ENCODE peak calls at places on chromosomes 1 and 21, in five cellular contexts. H is ovary, Q is K562, R is AG09309, B is A549. N is an unnamed sample.

GRCh38 chr1:59422921-59423575 is 126.2 kb downstream of the FGGY start:
- DNase-seq in B (no peak), H (peak; percentile 26), Q (no peak), R (no peak), N (no peak)

GRCh38 chr1:3033795-3034100 is 12.5 kb downstream of the ACTRT2 start:
- DNase-seq in B (no peak), R (no peak), Q (no peak), H (no peak), N (no peak)

GRCh38 chr1:1627842-1628655 is 3.9 kb upstream of the MMP23B start:
- DNase-seq in R (no peak), H (no peak), Q (no peak), B (no peak), N (no peak)

GRCh38 chr1:107762751-107763390 is 202.1 kb downstream of the VAV3 start:
- DNase-seq in R (no peak), B (no peak), H (no peak), Q (no peak), N (no peak)

GRCh38 chr1:223423641-223424233 is 30.5 kb downstream of the CCDC185 start:
- DNase-seq in Q (no peak), R (peak; percentile 29), H (peak; percentile 17), B (no peak), N (no peak)

GRCh38 chr1:245688536-245689453 is 534.0 kb downstream of the KIF26B start:
- DNase-seq in Q (no peak), R (no peak), B (no peak), H (no peak), N (no peak)

GRCh38 chr1:25819496-25820246 is at the start of gene MTFR1L:
- DNase-seq in B (peak; percentile 86), R (no peak), Q (peak; percentile 99), H (peak; percentile 87), N (peak; percentile 31)

GRCh38 chr1:190479537-190479936 is 1.9 kb upstream of the BRINP3 start:
- DNase-seq in R (no peak), B (no peak), H (no peak), Q (no peak), N (no peak)

GRCh38 chr1:150410582-150411101 is 46.7 kb downstream of the RPRD2 start:
- DNase-seq in Q (no peak), R (peak; percentile 5), B (no peak), H (peak; percentile 20), N (no peak)

GRCh38 chr1:20212685-20213331 is 26.5 kb upstream of the PLA2G2C start:
- DNase-seq in B (peak; percentile 50), Q (peak; percentile 75), H (peak; percentile 57), R (no peak), N (no peak)

DNA sequence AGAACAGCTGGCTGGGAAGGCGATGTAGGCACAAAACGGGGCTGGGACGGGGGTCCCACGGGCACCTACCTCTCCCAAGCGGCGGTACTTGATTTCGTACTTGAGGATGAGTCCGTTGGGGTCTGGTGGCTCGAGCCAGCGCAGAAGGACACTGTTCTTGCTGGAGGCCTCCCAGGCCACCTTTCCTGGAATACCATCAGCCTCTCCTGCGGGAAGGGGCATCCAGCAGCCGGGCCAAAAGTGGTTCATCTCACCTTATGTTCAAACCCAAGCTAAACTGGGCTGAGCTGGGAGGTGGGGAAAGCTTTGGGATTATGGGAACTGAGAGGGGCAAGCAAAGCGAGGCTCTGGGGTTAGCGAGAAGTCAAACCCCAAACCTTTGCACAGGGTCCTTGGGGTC is 14.3 kb downstream of the INSRR start:
- DNase-seq in R (no peak), B (no peak), Q (no peak), H (no peak), N (no peak)
- H3K4me3 ChIP-seq in R (no peak overlapping the region), B (no peak overlapping the region), Q (no peak overlapping the region), H (no peak overlapping the region), N (no peak overlapping the region)

GRCh38 chr21:35043549-35043948 is 5.6 kb downstream of the RUNX1 start:
- DNase-seq in H (no peak), R (no peak), Q (no peak), B (no peak), N (no peak)
- H3K4me3 ChIP-seq in H (no peak overlapping the region), R (no peak overlapping the region), Q (no peak overlapping the region), B (no peak overlapping the region), N (no peak overlapping the region)

GRCh38 chr1:17795836-17796645 is 40.9 kb downstream of the ACTL8 start:
- DNase-seq in Q (no peak), R (no peak), H (no peak), B (no peak), N (no peak)
- H3K4me3 ChIP-seq in Q (no peak overlapping the region), R (no peak overlapping the region), H (no peak overlapping the region), B (no peak overlapping the region), N (no peak overlapping the region)

DNA sequence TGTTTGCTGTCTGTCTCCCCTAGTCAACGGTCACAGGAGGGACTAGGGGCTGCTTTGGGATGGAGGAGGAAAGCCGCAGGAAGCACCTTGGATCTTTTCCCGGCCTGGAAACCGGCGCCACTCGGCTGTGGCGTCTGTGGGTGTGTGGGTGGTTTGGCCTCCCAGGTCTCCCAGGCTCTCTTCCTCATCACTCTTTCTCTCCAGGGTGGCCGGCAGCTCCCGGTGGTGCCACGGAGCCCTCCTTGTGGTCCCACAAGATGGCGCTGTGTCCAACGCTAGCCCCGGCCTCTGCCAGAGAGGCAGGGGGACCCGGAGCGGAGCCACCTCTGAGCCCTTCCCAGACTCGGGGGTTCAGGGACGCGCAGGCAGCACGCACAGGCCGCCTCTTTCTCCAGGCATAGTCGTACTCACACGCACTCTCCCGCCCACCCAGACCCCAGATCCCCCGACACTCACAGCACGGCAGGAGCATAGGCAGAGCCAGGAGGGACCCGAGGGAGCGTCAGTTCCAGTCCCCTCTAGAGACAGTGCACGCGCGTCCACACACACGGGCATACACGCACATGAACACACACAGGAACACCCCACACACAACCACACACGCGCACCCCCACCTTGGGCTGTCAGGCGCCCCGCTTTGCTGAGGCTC is 31.2 kb downstream of the CDCP2 start:
- DNase-seq in Q (peak; percentile 94), B (peak; percentile 84), H (peak; percentile 85), R (peak; percentile 31), N (peak; percentile 38)
- H3K4me3 ChIP-seq in Q (peak overlapping the region; percentile 17), B (peak overlapping the region; percentile 31), H (no peak overlapping the region), R (peak overlapping the region; percentile 11), N (peak overlapping the region; percentile 11)

GRCh38 chr1:13585996-13586395 is 2.4 kb downstream of the PDPN start:
- DNase-seq in R (no peak), Q (no peak), H (peak; percentile 24), B (no peak), N (no peak)

GRCh38 chr1:13583964-13584791 is 546 bp downstream of the PDPN start:
- DNase-seq in Q (no peak), R (peak; percentile 3), H (peak; percentile 74), B (no peak), N (no peak)

GRCh38 chr1:13585599-13585965 is 1.9 kb downstream of the PDPN start:
- DNase-seq in Q (no peak), R (no peak), H (no peak), B (no peak), N (no peak)

GRCh38 chr1:13583592-13583963 is at the start of gene PDPN:
- DNase-seq in H (peak; percentile 90), Q (no peak), R (no peak), B (no peak), N (no peak)

DNA sequence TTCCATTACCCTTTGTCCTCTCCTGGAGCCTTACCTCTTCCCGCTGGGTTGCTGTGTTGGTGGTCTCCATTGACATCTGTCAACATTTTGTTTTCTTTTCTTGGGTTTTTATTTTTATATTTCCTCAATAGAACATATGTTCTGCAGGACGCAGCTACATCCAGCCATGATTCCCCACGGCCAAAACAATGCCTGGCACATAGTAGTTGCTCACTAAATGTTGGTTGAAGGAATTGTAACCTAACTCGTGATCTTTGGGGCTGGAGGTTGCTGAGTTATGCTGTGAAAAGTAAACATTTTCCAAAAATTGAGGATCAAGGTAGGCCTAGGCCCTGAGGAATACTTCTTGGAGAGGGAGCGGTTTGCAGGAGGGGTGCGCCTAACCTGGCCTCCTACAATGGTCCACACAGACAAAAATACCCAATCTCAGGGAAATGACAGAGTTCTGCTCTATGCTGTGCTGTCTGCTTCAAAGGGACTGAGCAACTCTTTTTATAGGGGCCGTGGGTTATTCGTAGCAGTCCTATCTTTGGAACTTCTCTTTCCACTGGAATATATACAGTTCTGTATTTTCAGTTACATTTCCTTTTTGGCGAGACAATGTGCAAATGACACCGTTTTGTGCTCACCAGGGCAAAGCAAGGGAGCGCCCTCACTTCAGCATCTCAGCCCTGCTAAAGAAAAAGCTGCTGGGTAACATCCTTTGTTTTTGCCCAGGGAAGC is 1.4 kb downstream of the PDPN start:
- DNase-seq in B (no peak), R (no peak), Q (no peak), H (no peak), N (no peak)
- H3K4me3 ChIP-seq in B (no peak overlapping the region), R (no peak overlapping the region), Q (no peak overlapping the region), H (peak overlapping the region; percentile 53), N (no peak overlapping the region)

GRCh38 chr1:68051475-68051874 is 1.0 kb upstream of the DIRAS3 start:
- DNase-seq in Q (no peak), H (peak; percentile 75), B (no peak), R (peak; percentile 49), N (peak; percentile 13)
- H3K4me3 ChIP-seq in Q (no peak overlapping the region), H (peak overlapping the region; percentile 35), B (no peak overlapping the region), R (peak overlapping the region; percentile 60), N (peak overlapping the region; percentile 42)

GRCh38 chr1:77977989-77978292 is 931 bp downstream of the FUBP1 start:
- DNase-seq in B (no peak), R (no peak), H (no peak), Q (no peak), N (no peak)

GRCh38 chr1:77975907-77976306 is 3.0 kb downstream of the FUBP1 start:
- DNase-seq in R (no peak), Q (no peak), B (no peak), H (no peak), N (no peak)

GRCh38 chr1:77975386-77975785 is 3.5 kb downstream of the FUBP1 start:
- DNase-seq in H (no peak), Q (no peak), B (no peak), R (no peak), N (no peak)

GRCh38 chr1:77978293-77978968 is 441 bp downstream of the FUBP1 start:
- DNase-seq in R (peak; percentile 94), B (peak; percentile 37), Q (peak; percentile 36), H (peak; percentile 52), N (peak; percentile 83)

DNA sequence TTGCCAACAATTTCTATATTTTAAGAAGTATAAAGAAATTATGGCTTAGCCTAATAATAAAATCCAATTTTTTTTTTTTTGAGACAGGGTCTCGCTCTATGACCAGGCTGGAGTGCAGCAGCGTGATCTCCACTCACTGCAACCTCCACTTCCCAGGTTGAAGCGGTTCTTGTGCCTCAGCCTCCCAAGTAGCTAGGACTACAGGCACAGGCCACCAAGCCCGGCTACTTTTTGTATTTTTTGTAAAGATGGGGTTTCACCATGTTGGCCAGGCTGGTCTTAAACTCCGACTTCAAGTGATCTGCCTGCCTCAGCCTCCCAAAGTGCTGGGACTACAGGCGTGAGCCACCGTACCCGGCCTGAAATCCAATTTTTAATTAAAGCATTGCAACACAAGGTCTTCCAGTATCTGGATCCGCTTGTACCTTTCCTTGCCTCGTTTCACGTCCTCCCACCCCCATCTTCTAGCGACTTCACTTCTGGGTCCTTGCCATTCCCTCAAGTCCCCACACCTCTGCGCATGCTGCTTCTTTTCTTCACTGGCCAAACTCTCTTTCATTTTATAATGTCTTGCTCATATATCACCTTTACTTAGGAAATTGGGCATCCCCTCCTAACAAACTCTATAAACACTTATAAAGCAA is 2.3 kb downstream of the FUBP1 start:
- DNase-seq in Q (peak; percentile 25), H (no peak), B (no peak), R (no peak), N (no peak)
- H3K4me3 ChIP-seq in Q (peak overlapping the region; percentile 67), H (peak overlapping the region; percentile 60), B (peak overlapping the region; percentile 71), R (peak overlapping the region; percentile 81), N (peak overlapping the region; percentile 86)

N was measured in skeletal muscle cell.